ENCODE peak calls at places on chromosomes 4 and X, in five cellular contexts. One of them, this sample, is unnamed. For H3K4me1, the result is how much of the 10 kb centered on the place peaks cover.

GRCh38 chrX:97159916-97160800 is 276.4 kb downstream of the RPA4 start:
- DNase-seq in CD4-positive, CD25-positive, alpha-beta regulatory T cell: peak
- DNase-seq in mesenchymal stem cell: no peak
- DNase-seq in lung: no peak
- DNase-seq in IMR-90: no peak
- DNase-seq in this sample: peak

GRCh38 chrX:129701624-129702069 is 37.1 kb upstream of the XPNPEP2 start:
- DNase-seq in IMR-90: peak
- DNase-seq in CD4-positive, CD25-positive, alpha-beta regulatory T cell: no peak
- DNase-seq in mesenchymal stem cell: no peak
- DNase-seq in lung: no peak
- DNase-seq in this sample: peak

GRCh38 chr4:2231082-2231481 is 10.8 kb downstream of the HAUS3 start:
- DNase-seq in lung: no peak
- DNase-seq in IMR-90: no peak
- DNase-seq in mesenchymal stem cell: no peak
- DNase-seq in CD4-positive, CD25-positive, alpha-beta regulatory T cell: no peak
- DNase-seq in this sample: no peak

GRCh38 chrX:70998402-70999027 is 67.6 kb upstream of the SLC7A3 start:
- DNase-seq in IMR-90: peak
- DNase-seq in CD4-positive, CD25-positive, alpha-beta regulatory T cell: peak
- DNase-seq in mesenchymal stem cell: peak
- DNase-seq in lung: no peak
- DNase-seq in this sample: peak

GRCh38 chr4:2356123-2357069 is 62.0 kb downstream of the ZFYVE28 start:
- DNase-seq in IMR-90: no peak
- DNase-seq in CD4-positive, CD25-positive, alpha-beta regulatory T cell: no peak
- DNase-seq in mesenchymal stem cell: no peak
- DNase-seq in lung: no peak
- DNase-seq in this sample: no peak

GRCh38 chr4:1693131-1693896 is 9.2 kb upstream of the FAM53A start:
- DNase-seq in IMR-90: peak
- DNase-seq in mesenchymal stem cell: peak
- DNase-seq in lung: peak
- DNase-seq in CD4-positive, CD25-positive, alpha-beta regulatory T cell: peak
- DNase-seq in this sample: peak

GRCh38 chr4:126592088-126592487 is 1040.7 kb upstream of the INTU start:
- DNase-seq in IMR-90: peak
- DNase-seq in lung: no peak
- DNase-seq in mesenchymal stem cell: peak
- DNase-seq in CD4-positive, CD25-positive, alpha-beta regulatory T cell: no peak
- DNase-seq in this sample: no peak

GRCh38 chr4:183675625-183676024 is 16.5 kb downstream of the TRAPPC11 start:
- DNase-seq in CD4-positive, CD25-positive, alpha-beta regulatory T cell: no peak
- DNase-seq in lung: no peak
- DNase-seq in IMR-90: no peak
- DNase-seq in mesenchymal stem cell: no peak
- DNase-seq in this sample: no peak

GRCh38 chrX:155880586-155881157 is 473 bp upstream of the VAMP7 start:
- DNase-seq in mesenchymal stem cell: peak
- DNase-seq in CD4-positive, CD25-positive, alpha-beta regulatory T cell: no peak
- DNase-seq in IMR-90: no peak
- DNase-seq in lung: no peak
- DNase-seq in this sample: no peak

GRCh38 chr4:6495296-6495590 is 22.8 kb upstream of the PPP2R2C start:
- DNase-seq in mesenchymal stem cell: no peak
- DNase-seq in lung: peak
- DNase-seq in IMR-90: no peak
- DNase-seq in CD4-positive, CD25-positive, alpha-beta regulatory T cell: no peak
- DNase-seq in this sample: no peak

GRCh38 chr4:106036848-106037247 is 141.6 kb downstream of the NPNT start:
- DNase-seq in lung: no peak
- DNase-seq in mesenchymal stem cell: no peak
- DNase-seq in CD4-positive, CD25-positive, alpha-beta regulatory T cell: no peak
- DNase-seq in IMR-90: no peak
- DNase-seq in this sample: no peak

GRCh38 chr4:111506706-111507105 is 638.5 kb upstream of the FAM241A start:
- DNase-seq in mesenchymal stem cell: no peak
- DNase-seq in lung: no peak
- DNase-seq in IMR-90: peak
- DNase-seq in CD4-positive, CD25-positive, alpha-beta regulatory T cell: no peak
- DNase-seq in this sample: no peak

GRCh38 chrX:12080265-12080664 is 58.0 kb upstream of the FRMPD4 start:
- DNase-seq in IMR-90: peak
- DNase-seq in CD4-positive, CD25-positive, alpha-beta regulatory T cell: peak
- DNase-seq in mesenchymal stem cell: peak
- DNase-seq in lung: no peak
- DNase-seq in this sample: no peak

GRCh38 chr4:29278580-29278979 is 1441.6 kb upstream of the PCDH7 start:
- DNase-seq in IMR-90: peak
- DNase-seq in lung: no peak
- DNase-seq in CD4-positive, CD25-positive, alpha-beta regulatory T cell: no peak
- DNase-seq in mesenchymal stem cell: peak
- DNase-seq in this sample: no peak

GRCh38 chr4:56209767-56210166 is 177.5 kb downstream of the AASDH start:
- DNase-seq in IMR-90: no peak
- DNase-seq in mesenchymal stem cell: no peak
- DNase-seq in CD4-positive, CD25-positive, alpha-beta regulatory T cell: no peak
- DNase-seq in lung: no peak
- DNase-seq in this sample: no peak

GRCh38 chr4:130309221-130309620 is 1213.3 kb downstream of the C4orf33 start:
- DNase-seq in IMR-90: no peak
- DNase-seq in mesenchymal stem cell: no peak
- DNase-seq in lung: no peak
- DNase-seq in CD4-positive, CD25-positive, alpha-beta regulatory T cell: no peak
- DNase-seq in this sample: no peak

GRCh38 chr4:141576585-141577110 is 59.7 kb upstream of the IL15 start:
- DNase-seq in lung: no peak
- DNase-seq in mesenchymal stem cell: no peak
- DNase-seq in CD4-positive, CD25-positive, alpha-beta regulatory T cell: no peak
- DNase-seq in IMR-90: no peak
- DNase-seq in this sample: no peak

GRCh38 chr4:174702974-174703478 is 126.0 kb downstream of the GLRA3 start:
- DNase-seq in mesenchymal stem cell: no peak
- DNase-seq in CD4-positive, CD25-positive, alpha-beta regulatory T cell: no peak
- DNase-seq in lung: no peak
- DNase-seq in IMR-90: no peak
- DNase-seq in this sample: no peak

GRCh38 chr4:165680821-165681220 is 192.2 kb upstream of the TLL1 start:
- DNase-seq in IMR-90: no peak
- DNase-seq in mesenchymal stem cell: no peak
- DNase-seq in lung: no peak
- DNase-seq in CD4-positive, CD25-positive, alpha-beta regulatory T cell: no peak
- DNase-seq in this sample: no peak

GRCh38 chr4:159296061-159296460 is 193.2 kb downstream of the RAPGEF2 start:
- DNase-seq in CD4-positive, CD25-positive, alpha-beta regulatory T cell: no peak
- DNase-seq in IMR-90: peak
- DNase-seq in lung: no peak
- DNase-seq in mesenchymal stem cell: peak
- DNase-seq in this sample: no peak

GRCh38 chr4:81807927-81808672 is 336.4 kb upstream of the RASGEF1B start:
- DNase-seq in mesenchymal stem cell: no peak
- DNase-seq in CD4-positive, CD25-positive, alpha-beta regulatory T cell: no peak
- DNase-seq in lung: no peak
- DNase-seq in IMR-90: no peak
- DNase-seq in this sample: no peak

GRCh38 chr4:87844476-87844875 is 11.7 kb downstream of the MEPE start:
- DNase-seq in IMR-90: no peak
- DNase-seq in lung: no peak
- DNase-seq in CD4-positive, CD25-positive, alpha-beta regulatory T cell: no peak
- DNase-seq in mesenchymal stem cell: peak
- DNase-seq in this sample: no peak

GRCh38 chr4:102196221-102196620 is 149.1 kb downstream of the SLC39A8 start:
- DNase-seq in lung: no peak
- DNase-seq in IMR-90: no peak
- DNase-seq in mesenchymal stem cell: peak
- DNase-seq in CD4-positive, CD25-positive, alpha-beta regulatory T cell: no peak
- DNase-seq in this sample: no peak

GRCh38 chrX:110180176-110180927 is 137.5 kb downstream of the AMMECR1 start:
- DNase-seq in IMR-90: peak
- DNase-seq in mesenchymal stem cell: peak
- DNase-seq in CD4-positive, CD25-positive, alpha-beta regulatory T cell: no peak
- DNase-seq in lung: no peak
- DNase-seq in this sample: no peak

GRCh38 chr4:88027611-88028608 is 20.5 kb downstream of the PKD2 start:
- DNase-seq in CD4-positive, CD25-positive, alpha-beta regulatory T cell: no peak
- DNase-seq in IMR-90: peak
- DNase-seq in mesenchymal stem cell: peak
- DNase-seq in lung: no peak
- DNase-seq in this sample: no peak

GRCh38 chrX:9957743-9958142 is 9.4 kb upstream of the CLDN34 start:
- DNase-seq in IMR-90: no peak
- DNase-seq in CD4-positive, CD25-positive, alpha-beta regulatory T cell: no peak
- DNase-seq in mesenchymal stem cell: no peak
- DNase-seq in lung: no peak
- DNase-seq in this sample: no peak

GRCh38 chrX:1466971-1467561 is 14.4 kb upstream of the ASMTL start:
- DNase-seq in CD4-positive, CD25-positive, alpha-beta regulatory T cell: peak
- DNase-seq in mesenchymal stem cell: no peak
- DNase-seq in IMR-90: no peak
- DNase-seq in lung: peak
- DNase-seq in this sample: peak

GRCh38 chr4:2370597-2371320 is 47.7 kb downstream of the ZFYVE28 start:
- DNase-seq in CD4-positive, CD25-positive, alpha-beta regulatory T cell: no peak
- DNase-seq in lung: no peak
- DNase-seq in IMR-90: no peak
- DNase-seq in mesenchymal stem cell: no peak
- DNase-seq in this sample: no peak

GRCh38 chrX:24760601-24761000 is 66.9 kb downstream of the POLA1 start:
- DNase-seq in mesenchymal stem cell: peak
- DNase-seq in lung: no peak
- DNase-seq in IMR-90: peak
- DNase-seq in CD4-positive, CD25-positive, alpha-beta regulatory T cell: no peak
- DNase-seq in this sample: no peak

GRCh38 chr4:5206391-5206790 is 155.1 kb downstream of the STK32B start:
- DNase-seq in IMR-90: peak
- DNase-seq in CD4-positive, CD25-positive, alpha-beta regulatory T cell: no peak
- DNase-seq in lung: no peak
- DNase-seq in mesenchymal stem cell: peak
- DNase-seq in this sample: peak

DNA sequence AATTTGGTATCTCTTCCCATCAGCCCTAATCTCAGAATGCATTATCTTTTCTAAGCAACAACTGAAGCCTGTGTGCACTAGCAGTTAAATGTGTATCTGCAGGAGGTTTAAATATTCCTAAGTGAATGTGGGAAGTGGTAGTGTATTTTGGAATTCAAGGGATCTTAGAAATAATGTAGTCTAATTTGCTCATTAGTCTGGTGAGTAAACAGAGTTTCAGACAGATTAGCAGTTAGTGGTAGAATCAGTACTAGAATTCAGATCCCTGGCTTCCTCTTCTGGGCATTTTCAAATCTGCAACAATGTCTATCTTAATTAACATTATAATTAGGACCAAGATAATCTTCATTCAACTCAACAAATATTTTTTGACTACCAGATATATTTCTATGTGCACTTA is 11.7 kb upstream of the CXCL2 start:
- DNase-seq in mesenchymal stem cell: no peak
- DNase-seq in lung: no peak
- DNase-seq in CD4-positive, CD25-positive, alpha-beta regulatory T cell: no peak
- DNase-seq in IMR-90: no peak
- DNase-seq in this sample: no peak
- H3K4me1 ChIP-seq in mesenchymal stem cell: under half
- H3K4me1 ChIP-seq in lung: under half
- H3K4me1 ChIP-seq in CD4-positive, CD25-positive, alpha-beta regulatory T cell: under half
- H3K4me1 ChIP-seq in IMR-90: under half
- H3K4me1 ChIP-seq in this sample: under half

DNA sequence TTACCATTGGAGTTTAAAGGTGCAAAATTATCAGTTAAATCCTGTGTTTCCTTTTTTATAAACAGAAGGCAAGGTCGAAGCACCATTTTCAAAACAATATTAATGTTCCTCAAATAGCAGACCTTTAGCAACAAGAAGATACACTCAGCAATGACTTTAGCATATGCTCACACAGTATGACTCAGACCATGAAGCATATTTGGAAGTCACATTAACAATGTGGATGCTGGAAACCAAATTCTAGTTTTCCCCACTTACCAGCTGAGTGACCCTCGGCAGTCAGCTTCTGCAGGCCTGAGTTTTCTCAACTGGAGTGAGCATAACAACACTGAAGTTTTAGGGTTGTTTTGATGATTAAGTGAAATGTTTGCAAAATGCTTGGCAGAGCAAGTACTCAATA is 130.5 kb downstream of the ANK2 start:
- DNase-seq in mesenchymal stem cell: peak
- DNase-seq in CD4-positive, CD25-positive, alpha-beta regulatory T cell: no peak
- DNase-seq in IMR-90: peak
- DNase-seq in lung: no peak
- DNase-seq in this sample: no peak
- H3K4me3 ChIP-seq in mesenchymal stem cell: peak
- H3K4me3 ChIP-seq in CD4-positive, CD25-positive, alpha-beta regulatory T cell: no peak
- H3K4me3 ChIP-seq in IMR-90: no peak
- H3K4me3 ChIP-seq in lung: no peak
- H3K4me3 ChIP-seq in this sample: no peak

DNA sequence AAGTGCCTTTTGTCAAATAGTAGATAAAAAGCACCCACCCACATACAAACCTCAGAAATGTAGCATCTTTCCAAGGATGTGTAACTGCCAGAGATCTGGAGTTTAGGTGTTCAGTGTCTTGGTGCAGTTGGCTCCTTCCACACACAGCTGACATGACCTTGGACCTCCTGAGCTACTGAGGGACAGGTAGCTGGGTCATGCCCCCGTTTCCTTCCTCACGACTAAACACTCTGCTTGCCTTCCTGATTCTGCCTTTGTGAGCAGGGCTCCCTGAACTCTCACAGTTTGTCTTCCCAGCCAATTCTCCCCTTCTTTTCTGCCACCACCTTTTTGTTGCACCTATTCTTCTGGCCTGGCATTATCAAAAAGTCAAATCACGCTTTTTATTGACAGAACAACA is 10.2 kb upstream of the RUFY3 start:
- DNase-seq in lung: no peak
- DNase-seq in CD4-positive, CD25-positive, alpha-beta regulatory T cell: no peak
- DNase-seq in IMR-90: no peak
- DNase-seq in mesenchymal stem cell: no peak
- DNase-seq in this sample: no peak
- H3K4me1 ChIP-seq in lung: under half
- H3K4me1 ChIP-seq in CD4-positive, CD25-positive, alpha-beta regulatory T cell: under half
- H3K4me1 ChIP-seq in IMR-90: under half
- H3K4me1 ChIP-seq in mesenchymal stem cell: under half
- H3K4me1 ChIP-seq in this sample: under half

GRCh38 chr4:77917601-77918000 is 55.0 kb downstream of the MRPL1 start:
- DNase-seq in mesenchymal stem cell: no peak
- DNase-seq in lung: no peak
- DNase-seq in IMR-90: no peak
- DNase-seq in CD4-positive, CD25-positive, alpha-beta regulatory T cell: no peak
- DNase-seq in this sample: no peak

GRCh38 chr4:77913353-77913752 is 50.7 kb downstream of the MRPL1 start:
- DNase-seq in IMR-90: peak
- DNase-seq in mesenchymal stem cell: no peak
- DNase-seq in lung: no peak
- DNase-seq in CD4-positive, CD25-positive, alpha-beta regulatory T cell: no peak
- DNase-seq in this sample: no peak

GRCh38 chr4:77920371-77920770 is 57.7 kb downstream of the MRPL1 start:
- DNase-seq in lung: no peak
- DNase-seq in IMR-90: no peak
- DNase-seq in CD4-positive, CD25-positive, alpha-beta regulatory T cell: no peak
- DNase-seq in mesenchymal stem cell: no peak
- DNase-seq in this sample: no peak

GRCh38 chr4:77921701-77922100 is 59.1 kb downstream of the MRPL1 start:
- DNase-seq in mesenchymal stem cell: peak
- DNase-seq in lung: no peak
- DNase-seq in IMR-90: peak
- DNase-seq in CD4-positive, CD25-positive, alpha-beta regulatory T cell: no peak
- DNase-seq in this sample: no peak

GRCh38 chr4:77917075-77917474 is 54.4 kb downstream of the MRPL1 start:
- DNase-seq in lung: no peak
- DNase-seq in IMR-90: no peak
- DNase-seq in CD4-positive, CD25-positive, alpha-beta regulatory T cell: no peak
- DNase-seq in mesenchymal stem cell: no peak
- DNase-seq in this sample: no peak
- H3K4me3 ChIP-seq in lung: no peak
- H3K4me3 ChIP-seq in IMR-90: no peak
- H3K4me3 ChIP-seq in CD4-positive, CD25-positive, alpha-beta regulatory T cell: no peak
- H3K4me3 ChIP-seq in mesenchymal stem cell: no peak
- H3K4me3 ChIP-seq in this sample: no peak

This sample was measured in colonic mucosa.